ENCODE peak calls at places on chromosomes 13 and 19, in six cellular contexts. F, A, R, N, D and Q are unnamed samples.

GRCh38 chr13:97366172-97366688 is 67.7 kb upstream of the RAP2A start:
- DNase-seq in D (no peak), A (peak), N (no peak), R (no peak), F (no peak), Q (peak)

GRCh38 chr13:98204546-98204945 is 27.5 kb upstream of the RNF113B start:
- DNase-seq in D (no peak), F (no peak), N (no peak), R (no peak), A (no peak), Q (no peak)

GRCh38 chr13:97191615-97192014 is 30.5 kb upstream of the MBNL2 start:
- DNase-seq in D (no peak), A (no peak), F (no peak), R (no peak), N (no peak), Q (no peak)

GRCh38 chr19:46748325-46749109 is 2.3 kb upstream of the STRN4 start:
- DNase-seq in F (peak), R (peak), N (peak), D (no peak), A (peak), Q (peak)

GRCh38 chr13:93635687-93636086 is 409.1 kb downstream of the GPC6 start:
- DNase-seq in N (no peak), F (no peak), R (no peak), A (no peak), D (no peak), Q (no peak)

GRCh38 chr19:48614436-48615144 is at the start of gene FAM83E:
- DNase-seq in F (peak), R (peak), N (no peak), A (no peak), D (no peak), Q (peak)

GRCh38 chr19:46218160-46218559 is 11.4 kb upstream of the IGFL1 start:
- DNase-seq in F (peak), A (peak), D (no peak), N (peak), R (no peak), Q (peak)

GRCh38 chr13:23427342-23428182 is 5.9 kb downstream of the SACS start:
- DNase-seq in D (no peak), R (peak), N (peak), F (no peak), A (peak), Q (no peak)

GRCh38 chr13:113786262-113786841 is 27.3 kb downstream of the TMEM255B start:
- DNase-seq in N (no peak), R (no peak), D (no peak), F (no peak), A (peak), Q (no peak)

GRCh38 chr13:113788413-113789135 is 29.5 kb downstream of the TMEM255B start:
- DNase-seq in A (no peak), F (no peak), R (no peak), N (no peak), D (no peak), Q (no peak)

GRCh38 chr13:113785051-113786010 is 26.3 kb downstream of the TMEM255B start:
- DNase-seq in N (no peak), D (no peak), R (no peak), F (no peak), A (peak), Q (peak)

GRCh38 chr13:113789167-113789566 is 30.1 kb downstream of the TMEM255B start:
- DNase-seq in N (no peak), F (no peak), A (no peak), D (no peak), R (no peak), Q (no peak)

DNA sequence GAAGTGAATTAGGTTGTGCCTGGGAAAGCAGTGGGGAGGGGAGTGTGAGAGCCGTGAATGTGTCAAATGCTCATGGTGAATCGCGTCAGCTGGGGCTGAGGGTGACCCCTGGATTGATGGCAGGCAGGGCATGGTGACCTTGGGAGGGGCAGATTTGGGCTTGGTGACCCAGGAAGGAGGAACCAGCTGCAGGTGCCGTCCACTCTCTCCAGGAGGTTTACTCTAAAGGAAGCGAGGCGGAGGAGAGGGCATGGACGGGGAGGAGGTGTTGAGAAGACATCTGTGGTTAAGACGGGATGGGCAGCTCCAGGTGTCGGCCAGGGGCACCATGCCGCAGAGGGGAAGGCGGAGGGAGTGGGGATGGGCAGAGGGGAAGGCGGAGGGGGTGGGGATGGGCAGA is 28.7 kb downstream of the TMEM255B start:
- DNase-seq in R (no peak), D (no peak), F (no peak), N (no peak), A (no peak), Q (no peak)
- TF ChIP-seq MYC in R (no peak), D (no peak), F (no peak), N (no peak), A (no peak), Q (no peak)

GRCh38 chr19:51441410-51442390 is 16.6 kb downstream of the SIGLEC8 start:
- DNase-seq in R (no peak), N (no peak), A (no peak), D (peak), F (peak), Q (peak)
- TF ChIP-seq MYC in R (no peak), N (no peak), A (no peak), D (no peak), F (no peak), Q (peak)

DNA sequence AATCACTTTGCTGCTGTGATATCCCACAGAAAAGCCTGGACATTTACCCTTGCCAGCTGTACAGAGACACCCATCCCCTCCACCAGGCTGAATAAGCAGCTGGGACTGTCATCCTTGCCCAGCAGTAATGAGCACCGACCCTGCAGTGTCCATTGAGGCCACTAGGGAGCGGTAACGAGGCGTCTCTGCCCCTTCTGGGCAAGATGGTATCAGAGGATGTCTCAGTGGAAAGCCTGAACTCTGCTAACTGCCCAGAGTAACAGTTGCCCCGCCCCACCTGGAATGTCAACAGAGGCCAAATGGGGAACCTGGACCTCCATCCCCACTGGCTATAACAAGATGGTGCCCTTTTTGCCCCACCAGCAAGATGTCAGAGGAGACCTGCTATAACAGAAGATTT is 22.8 kb upstream of the CEACAM20 start:
- DNase-seq in A (peak), F (peak), D (no peak), R (peak), N (peak), Q (peak)
- TF ChIP-seq MYC in A (no peak), F (no peak), D (no peak), R (no peak), N (no peak), Q (no peak)

GRCh38 chr13:31090921-31091624 is 70.6 kb downstream of the HSPH1 start:
- DNase-seq in F (no peak), N (no peak), R (no peak), D (no peak), A (peak), Q (no peak)
- TF ChIP-seq MYC in F (no peak), N (no peak), R (no peak), D (no peak), A (no peak), Q (no peak)

DNA sequence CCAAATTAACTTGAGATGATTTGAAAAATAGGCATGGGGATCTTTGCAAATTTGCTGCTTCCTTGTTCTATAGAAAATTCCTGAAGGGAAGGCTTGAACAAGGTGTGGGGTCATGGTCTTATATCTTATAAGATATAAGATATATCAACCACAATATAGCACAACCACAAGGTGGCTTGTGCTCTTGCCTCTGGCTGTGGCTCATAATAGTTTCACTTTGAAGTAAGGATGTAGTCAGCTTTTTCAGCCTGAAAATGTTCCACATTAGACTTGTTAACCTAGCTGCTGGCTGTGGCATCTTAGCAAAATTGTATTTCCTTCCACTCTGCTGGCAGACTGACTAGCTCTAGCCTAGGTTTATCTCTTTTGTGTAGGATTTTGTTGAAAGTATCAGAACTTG is 169.7 kb downstream of the KLF5 start:
- DNase-seq in D (no peak), R (no peak), N (no peak), F (no peak), A (no peak), Q (no peak)
- TF ChIP-seq MYC in D (no peak), R (no peak), N (no peak), F (no peak), A (no peak), Q (no peak)

DNA sequence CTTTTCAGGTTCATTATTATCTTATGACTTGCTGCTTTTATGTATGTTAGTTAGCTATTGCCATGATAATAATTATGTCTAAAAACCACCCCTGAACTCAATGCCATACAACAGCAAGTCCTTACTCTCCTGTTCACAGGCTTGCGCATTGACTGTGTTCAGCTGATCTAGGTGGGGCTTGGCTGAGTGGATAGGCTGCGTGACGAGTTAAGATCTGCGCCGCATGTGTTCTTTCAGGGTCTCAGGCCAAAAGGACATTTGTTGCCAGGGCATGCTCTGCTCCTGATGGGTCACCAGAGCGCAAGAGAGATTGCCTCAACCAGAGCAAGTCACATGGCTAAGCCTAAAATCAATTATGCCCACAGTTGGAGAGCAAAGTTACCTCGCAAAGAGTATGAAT is 859 bp downstream of the ZNF568 start:
- DNase-seq in A (no peak), N (no peak), R (no peak), D (no peak), F (no peak), Q (peak)
- TF ChIP-seq MYC in A (no peak), N (no peak), R (no peak), D (no peak), F (no peak), Q (no peak)

GRCh38 chr13:104320446-104320845 is 1254.2 kb upstream of the SLC10A2 start:
- DNase-seq in A (no peak), R (no peak), N (no peak), F (no peak), D (no peak), Q (no peak)

GRCh38 chr13:104321756-104322155 is 1255.5 kb upstream of the SLC10A2 start:
- DNase-seq in R (no peak), F (no peak), N (no peak), D (no peak), A (no peak), Q (no peak)

GRCh38 chr13:104314926-104315535 is 1248.8 kb upstream of the SLC10A2 start:
- DNase-seq in D (no peak), F (no peak), R (no peak), N (no peak), A (no peak), Q (no peak)

GRCh38 chr13:104315606-104316005 is 1249.4 kb upstream of the SLC10A2 start:
- DNase-seq in R (no peak), A (peak), N (peak), F (no peak), D (no peak), Q (no peak)

DNA sequence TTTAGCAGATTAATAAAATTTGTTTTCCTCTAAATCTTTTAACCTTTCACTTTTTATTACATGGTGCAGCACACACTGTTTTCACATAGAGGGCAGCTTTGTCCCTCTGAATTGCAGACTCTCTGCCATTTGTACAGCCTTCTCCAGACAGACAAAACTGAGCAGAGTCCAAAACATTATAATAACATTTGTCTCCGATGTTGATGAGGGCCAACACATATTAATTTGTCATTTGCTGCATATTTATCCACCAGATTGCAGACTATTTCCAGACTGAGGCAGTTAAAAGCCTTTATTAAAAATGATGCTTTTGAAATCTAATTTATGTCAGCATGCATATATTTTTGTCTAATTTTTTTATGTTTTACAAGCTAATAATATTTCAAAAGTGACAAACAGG is 1251.9 kb upstream of the SLC10A2 start:
- DNase-seq in R (no peak), D (no peak), N (no peak), A (peak), F (no peak), Q (peak)
- TF ChIP-seq MYC in R (no peak), D (no peak), N (no peak), A (no peak), F (no peak), Q (no peak)

GRCh38 chr13:46621133-46621532 is 68.2 kb downstream of the LRCH1 start:
- DNase-seq in D (no peak), N (no peak), F (no peak), R (no peak), A (peak), Q (no peak)
- TF ChIP-seq MYC in D (no peak), N (no peak), F (no peak), R (no peak), A (no peak), Q (no peak)

GRCh38 chr19:40829205-40829604 is 21.0 kb downstream of the CYP2A6 start:
- DNase-seq in R (no peak), A (no peak), D (no peak), N (no peak), F (no peak), Q (no peak)

GRCh38 chr19:40836754-40837429 is 13.4 kb downstream of the CYP2A6 start:
- DNase-seq in A (no peak), N (no peak), F (no peak), D (no peak), R (no peak), Q (no peak)

GRCh38 chr19:40827386-40828247 is 22.6 kb downstream of the CYP2A6 start:
- DNase-seq in D (no peak), R (no peak), A (no peak), F (no peak), N (no peak), Q (no peak)

DNA sequence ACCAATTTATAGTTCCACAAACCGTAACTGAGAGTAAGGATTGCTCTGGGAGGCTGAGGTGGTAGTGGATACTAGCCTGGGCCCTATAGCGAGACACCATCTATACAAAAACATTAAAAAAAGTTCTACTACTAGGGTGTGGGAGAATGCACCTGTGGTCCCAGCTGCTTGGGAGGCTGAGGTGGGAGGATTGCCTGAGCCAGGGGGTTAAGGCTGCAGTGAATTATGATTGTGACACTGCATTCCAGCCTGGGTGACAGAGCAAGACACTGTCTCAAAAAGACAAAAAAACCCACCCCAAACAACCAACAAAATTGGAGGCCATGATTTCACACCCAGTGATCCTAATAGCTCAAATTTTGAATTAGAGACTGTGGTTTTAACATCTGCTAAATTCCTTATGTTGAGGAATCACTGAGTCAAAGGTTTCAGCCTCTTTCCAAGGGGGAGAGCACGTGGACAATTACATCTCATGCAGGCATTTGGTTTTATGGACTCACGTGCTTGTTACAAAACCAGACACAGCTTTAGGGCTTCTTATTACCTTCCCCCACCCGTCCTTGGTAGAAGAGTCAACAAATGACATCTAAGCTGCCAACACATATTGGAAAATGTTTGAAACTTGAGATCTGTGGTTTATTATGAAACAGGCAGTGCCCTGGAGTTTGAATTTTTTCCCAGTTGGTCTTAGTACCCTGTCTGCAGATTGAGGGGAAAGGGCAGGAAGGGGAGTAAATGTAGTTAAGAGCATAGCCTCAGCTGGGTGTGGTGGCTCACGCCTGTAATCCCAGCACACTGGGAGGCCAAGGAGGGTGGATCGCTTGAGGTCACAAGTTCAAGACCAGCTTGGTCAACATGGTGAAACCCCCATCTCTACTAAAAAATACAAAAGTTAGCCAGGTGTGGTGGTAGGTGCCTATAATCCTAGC is 18.5 kb downstream of the CYP2A6 start:
- DNase-seq in F (no peak), A (no peak), D (no peak), R (peak), N (peak), Q (peak)
- TF ChIP-seq MYC in F (no peak), A (no peak), D (no peak), R (peak), N (peak), Q (peak)

DNA sequence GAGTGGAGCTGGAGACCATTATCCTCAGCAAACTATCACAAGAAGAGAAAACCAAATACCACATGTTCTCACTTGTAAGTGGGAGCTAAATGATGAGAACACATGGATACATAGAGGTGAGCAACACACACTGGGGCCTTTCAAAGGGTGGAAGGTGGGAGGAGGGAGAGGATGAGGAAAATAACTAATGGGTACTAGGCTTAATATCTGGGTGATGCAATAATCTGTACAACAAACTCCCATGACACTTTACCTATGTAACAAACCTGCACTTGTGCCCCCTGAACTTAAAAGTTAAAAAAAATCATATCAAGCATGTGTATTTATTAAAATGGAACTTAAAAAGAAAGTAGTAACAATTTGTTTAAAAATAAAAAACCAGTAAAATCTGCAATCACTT is 5.0 kb downstream of the SIGLEC14 start:
- DNase-seq in D (no peak), A (no peak), N (no peak), R (no peak), F (no peak), Q (no peak)
- TF ChIP-seq MYC in D (no peak), A (no peak), N (no peak), R (no peak), F (no peak), Q (no peak)